ENCODE peak calls at places on chromosomes 4 and X, in six cellular contexts. T, G, B, A, Y and C are unnamed samples.

GRCh38 chr4:40629401-40630334 is at the start of gene RBM47:
- DNase-seq in T (peak), G (peak), B (peak), A (peak), Y (peak), C (peak)

GRCh38 chrX:118655561-118656246 is 71.7 kb upstream of the IL13RA1 start:
- DNase-seq in T (no peak), G (no peak), B (peak), A (no peak), Y (no peak), C (no peak)

GRCh38 chrX:118682258-118683014 is 45.0 kb upstream of the IL13RA1 start:
- DNase-seq in T (no peak), G (no peak), B (no peak), A (no peak), Y (no peak), C (no peak)

GRCh38 chr4:126427781-126428360 is 1113.1 kb downstream of the FAT4 start:
- DNase-seq in T (no peak), G (no peak), B (no peak), A (no peak), Y (no peak), C (no peak)

GRCh38 chr4:24671824-24672223 is 87.5 kb upstream of the DHX15 start:
- DNase-seq in T (no peak), G (no peak), B (no peak), A (no peak), Y (no peak), C (no peak)

GRCh38 chr4:146488495-146489174 is 33.1 kb downstream of the SLC10A7 start:
- DNase-seq in T (no peak), G (no peak), B (peak), A (no peak), Y (no peak), C (no peak)

GRCh38 chr4:135256111-135256510 is 1054.5 kb upstream of the PABPC4L start:
- DNase-seq in T (no peak), G (no peak), B (no peak), A (no peak), Y (no peak), C (no peak)

GRCh38 chr4:4289055-4289454 is 899 bp downstream of the LYAR start:
- DNase-seq in T (no peak), G (no peak), B (no peak), A (no peak), Y (no peak), C (peak)

GRCh38 chr4:149531861-149532260 is 283.8 kb downstream of the IQCM start:
- DNase-seq in T (no peak), G (no peak), B (peak), A (no peak), Y (no peak), C (no peak)

GRCh38 chr4:129583868-129584267 is 487.9 kb downstream of the C4orf33 start:
- DNase-seq in T (no peak), G (no peak), B (no peak), A (no peak), Y (no peak), C (no peak)

GRCh38 chr4:2036866-2037265 is 22.3 kb upstream of the NAT8L start:
- DNase-seq in T (no peak), G (no peak), B (no peak), A (no peak), Y (no peak), C (no peak)

GRCh38 chr4:57499786-57500185 is 389.6 kb upstream of the IGFBP7 start:
- DNase-seq in T (no peak), G (no peak), B (no peak), A (no peak), Y (no peak), C (no peak)

GRCh38 chrX:118761950-118762725 is 34.7 kb downstream of the IL13RA1 start:
- DNase-seq in T (no peak), G (no peak), B (no peak), A (no peak), Y (no peak), C (no peak)

GRCh38 chr4:13347517-13348125 is 136.5 kb downstream of the RAB28 start:
- DNase-seq in T (no peak), G (no peak), B (no peak), A (no peak), Y (no peak), C (no peak)

GRCh38 chrX:123085311-123085940 is 98.7 kb upstream of the GRIA3 start:
- DNase-seq in T (no peak), G (no peak), B (no peak), A (no peak), Y (no peak), C (no peak)

GRCh38 chr4:147754037-147754445 is 22.2 kb downstream of the ARHGAP10 start:
- DNase-seq in T (no peak), G (no peak), B (no peak), A (no peak), Y (no peak), C (no peak)

GRCh38 chrX:118329179-118329578 is 16.7 kb upstream of the WDR44 start:
- DNase-seq in T (no peak), G (no peak), B (no peak), A (no peak), Y (no peak), C (no peak)

GRCh38 chr4:114272226-114272625 is 292.8 kb upstream of the ARSJ start:
- DNase-seq in T (no peak), G (no peak), B (no peak), A (no peak), Y (no peak), C (no peak)

GRCh38 chr4:40194602-40195161 is 2.1 kb upstream of the RHOH start:
- DNase-seq in T (no peak), G (no peak), B (no peak), A (no peak), Y (no peak), C (no peak)

DNA sequence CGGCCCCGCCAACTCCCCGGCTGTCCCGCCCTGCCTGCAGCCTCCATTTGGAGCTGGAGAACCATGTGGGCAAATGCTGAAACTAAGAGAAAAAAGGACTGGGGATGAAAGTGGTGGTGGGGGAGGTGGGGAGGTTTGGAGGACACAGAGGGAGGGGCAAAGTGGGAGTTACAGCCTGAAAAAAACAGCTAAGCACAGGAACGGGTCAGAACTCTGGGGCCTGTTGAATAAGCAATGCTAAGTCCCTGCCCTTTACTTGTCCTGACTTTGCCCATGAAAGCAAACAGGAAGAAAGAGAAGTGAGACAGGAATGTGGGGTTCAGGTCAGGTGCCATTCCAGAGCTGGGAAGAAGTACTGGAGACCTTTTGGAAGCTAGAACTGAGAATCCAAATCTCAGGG is 3.4 kb upstream of the GSX2 start:
- DNase-seq in T (no peak), G (no peak), B (no peak), A (no peak), Y (no peak), C (no peak)
- TF ChIP-seq CTCF in T (no peak), G (no peak), B (no peak), A (no peak), Y (no peak), C (no peak)

GRCh38 chr4:112765317-112765989 is 128.5 kb downstream of the LARP7 start:
- DNase-seq in T (no peak), G (peak), B (no peak), A (no peak), Y (no peak), C (no peak)
- TF ChIP-seq CTCF in T (no peak), G (peak), B (peak), A (peak), Y (no peak), C (peak)

DNA sequence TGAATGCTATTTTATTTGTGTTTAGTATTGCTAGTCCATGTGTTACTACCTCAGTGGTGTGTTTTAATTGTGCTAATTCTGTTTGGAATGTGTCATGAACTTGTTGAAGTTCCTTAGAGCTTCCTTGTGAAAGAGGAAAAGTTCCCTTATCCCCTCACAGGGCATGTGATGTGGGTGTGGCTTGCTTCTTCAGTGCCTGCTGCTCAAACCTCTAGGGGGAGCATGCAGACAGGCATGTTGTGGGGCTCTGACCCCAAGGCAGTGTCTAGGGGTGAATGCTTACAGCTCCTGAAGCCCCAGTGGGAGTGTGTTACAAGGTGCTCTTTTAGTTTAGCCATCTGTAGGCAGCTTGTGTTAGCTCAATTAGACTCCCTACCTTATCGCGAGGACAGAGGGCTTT is 86.5 kb downstream of the MAGED4 start:
- DNase-seq in T (no peak), G (no peak), B (peak), A (no peak), Y (no peak), C (no peak)
- TF ChIP-seq CTCF in T (no peak), G (peak), B (peak), A (no peak), Y (no peak), C (no peak)

GRCh38 chr4:6671648-6672047 is 22.0 kb upstream of the S100P start:
- DNase-seq in T (no peak), G (no peak), B (no peak), A (no peak), Y (no peak), C (no peak)
- TF ChIP-seq CTCF in T (no peak), G (no peak), B (no peak), A (no peak), Y (no peak), C (no peak)

GRCh38 chr4:72887152-72887551 is 182.4 kb downstream of the COX18 start:
- DNase-seq in T (no peak), G (no peak), B (no peak), A (no peak), Y (no peak), C (no peak)

GRCh38 chr4:72888331-72888730 is 181.2 kb downstream of the COX18 start:
- DNase-seq in T (no peak), G (no peak), B (no peak), A (no peak), Y (no peak), C (no peak)

DNA sequence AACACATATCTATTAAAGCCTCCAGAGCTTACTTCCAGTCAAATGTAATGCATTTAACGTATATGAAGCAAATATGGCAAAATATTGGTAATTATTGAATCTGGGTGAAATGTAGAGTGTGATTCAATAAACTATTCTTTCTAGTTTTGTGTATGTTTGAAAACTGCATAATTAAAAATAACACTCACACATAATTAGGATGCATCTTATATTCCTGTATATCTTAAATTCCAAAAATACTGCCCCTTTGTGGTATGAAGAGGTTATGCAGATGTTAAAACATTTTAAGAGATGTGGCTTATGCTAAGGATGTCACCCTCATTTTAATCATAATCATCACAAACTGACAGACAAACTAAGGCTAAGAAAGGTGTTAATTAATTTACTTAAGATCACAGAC is 182.9 kb downstream of the COX18 start:
- DNase-seq in T (no peak), G (no peak), B (no peak), A (no peak), Y (no peak), C (no peak)
- TF ChIP-seq CTCF in T (no peak), G (no peak), B (no peak), A (no peak), Y (no peak), C (peak)

DNA sequence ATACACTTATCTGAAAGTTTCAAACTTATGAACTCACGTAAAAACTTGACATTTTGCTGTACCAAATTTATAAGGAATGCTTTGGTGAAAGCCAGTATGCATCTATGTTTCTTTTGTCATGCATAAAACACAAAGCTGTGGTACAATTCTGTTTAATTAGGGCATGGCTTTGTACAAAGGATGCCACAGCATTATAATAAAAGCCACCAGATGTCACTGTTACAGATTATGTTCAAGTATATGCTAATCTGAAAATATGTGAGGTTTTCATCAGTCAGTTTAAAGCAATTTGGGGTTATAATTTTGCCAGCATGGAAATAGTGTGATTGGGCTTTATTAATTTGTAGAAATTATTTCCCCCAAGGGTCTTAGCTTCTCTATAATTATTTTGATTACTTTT is 69.0 kb downstream of the ATOH1 start:
- DNase-seq in T (no peak), G (peak), B (no peak), A (no peak), Y (no peak), C (no peak)
- TF ChIP-seq CTCF in T (no peak), G (peak), B (no peak), A (no peak), Y (no peak), C (no peak)